ENCODE peak calls at places on chromosomes 13 and 19, in nine cellular contexts. C, N, I, K, L, P, D, W and G are unnamed samples.

GRCh38 chr13:34720618-34721017 is 221.5 kb upstream of the NBEA start:
- DNase-seq in N (no peak), L (no peak), W (peak), K (no peak), D (no peak), C (no peak), P (no peak), I (no peak), G (no peak)

GRCh38 chr13:108786578-108787100 is 157.2 kb downstream of the MYO16 start:
- DNase-seq in L (no peak), W (no peak), D (no peak), C (no peak), P (no peak), K (no peak), I (no peak), N (no peak), G (no peak)

GRCh38 chr19:14004619-14005380 is 1.3 kb downstream of the RFX1 start:
- DNase-seq in L (peak), P (peak), D (no peak), I (no peak), N (peak), W (no peak), K (no peak), C (no peak), G (peak)

GRCh38 chr19:16327501-16327900 is 2.9 kb downstream of the KLF2 start:
- DNase-seq in I (no peak), K (no peak), L (no peak), P (no peak), C (no peak), W (no peak), N (no peak), D (no peak), G (no peak)

GRCh38 chr19:16227837-16228636 is 30.3 kb downstream of the AP1M1 start:
- DNase-seq in L (peak), C (no peak), W (no peak), P (peak), D (no peak), I (no peak), N (peak), K (peak), G (no peak)

GRCh38 chr13:22505489-22505888 is 675.3 kb upstream of the SGCG start:
- DNase-seq in W (no peak), I (no peak), K (no peak), N (no peak), C (no peak), P (no peak), L (no peak), D (no peak), G (no peak)

GRCh38 chr19:31531326-31531725 is 182.1 kb upstream of the TSHZ3 start:
- DNase-seq in I (no peak), P (no peak), D (no peak), L (no peak), N (no peak), C (no peak), K (no peak), W (no peak), G (no peak)

GRCh38 chr13:43776680-43777079 is 10.1 kb downstream of the ENOX1 start:
- DNase-seq in C (no peak), N (no peak), P (no peak), K (no peak), W (no peak), L (no peak), I (no peak), D (no peak), G (no peak)

GRCh38 chr19:56053596-56053995 is 67.0 kb downstream of the NLRP5 start:
- DNase-seq in W (no peak), C (no peak), I (no peak), P (no peak), D (no peak), L (no peak), N (no peak), K (no peak), G (no peak)

GRCh38 chr19:5035817-5036732 is 67.2 kb downstream of the KDM4B start:
- DNase-seq in W (no peak), P (no peak), C (no peak), D (no peak), K (no peak), L (no peak), I (no peak), N (no peak), G (no peak)

GRCh38 chr19:17468302-17469091 is 1.8 kb upstream of the SLC27A1 start:
- DNase-seq in N (peak), I (peak), W (no peak), P (peak), K (no peak), D (no peak), C (no peak), L (peak), G (peak)

GRCh38 chr19:3511506-3512251 is 5.6 kb downstream of the FZR1 start:
- DNase-seq in K (no peak), N (no peak), C (no peak), W (no peak), P (peak), D (no peak), I (no peak), L (no peak), G (no peak)

GRCh38 chr19:51546650-51547396 is 15.4 kb upstream of the SIGLEC6 start:
- DNase-seq in W (peak), K (no peak), C (no peak), N (no peak), P (no peak), I (no peak), L (no peak), D (peak), G (no peak)

GRCh38 chr19:51549533-51550324 is 18.3 kb upstream of the SIGLEC6 start:
- DNase-seq in N (no peak), P (no peak), I (no peak), L (no peak), D (no peak), K (no peak), W (no peak), C (no peak), G (no peak)

GRCh38 chr19:51548891-51549305 is 17.4 kb upstream of the SIGLEC6 start:
- DNase-seq in I (no peak), D (no peak), P (no peak), L (no peak), K (no peak), N (no peak), W (no peak), C (no peak), G (no peak)

GRCh38 chr19:51547397-51548212 is 16.1 kb upstream of the SIGLEC6 start:
- DNase-seq in P (no peak), K (no peak), D (no peak), N (no peak), L (no peak), I (no peak), W (no peak), C (no peak), G (no peak)

GRCh38 chr19:51548213-51548651 is 16.8 kb upstream of the SIGLEC6 start:
- DNase-seq in W (no peak), I (no peak), K (no peak), P (no peak), C (no peak), L (no peak), N (no peak), D (no peak), G (no peak)
- H3K27ac ChIP-seq in W (no peak), I (no peak), K (no peak), P (no peak), C (no peak), L (no peak), N (no peak), D (no peak), G (no peak)

DNA sequence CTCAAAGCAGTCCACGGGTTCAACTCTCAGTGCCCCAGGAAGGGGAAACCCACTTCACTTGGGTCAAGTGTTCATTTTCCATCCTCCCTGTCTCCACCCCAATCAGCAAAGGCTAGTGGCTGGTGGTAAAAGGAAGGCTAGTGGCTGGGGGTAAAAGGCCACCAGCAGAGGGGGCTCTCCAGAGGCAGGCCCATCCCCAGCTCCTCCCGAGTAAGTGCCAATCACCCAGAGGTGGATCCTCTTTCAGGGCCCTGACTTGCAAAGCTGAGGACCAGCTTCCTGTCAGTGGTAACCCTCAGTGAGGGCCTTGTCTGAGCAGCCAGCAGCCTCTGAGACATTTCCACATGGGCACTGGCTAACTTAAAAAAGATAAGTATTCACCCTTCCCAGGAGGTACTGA is 22.0 kb upstream of the TPT1 start:
- DNase-seq in C (no peak), L (no peak), N (no peak), W (no peak), K (no peak), D (no peak), P (no peak), I (no peak), G (no peak)
- TF ChIP-seq CTCF in C (no peak), L (no peak), N (no peak), W (no peak), K (no peak), D (no peak), P (no peak), I (no peak), G (no peak)

DNA sequence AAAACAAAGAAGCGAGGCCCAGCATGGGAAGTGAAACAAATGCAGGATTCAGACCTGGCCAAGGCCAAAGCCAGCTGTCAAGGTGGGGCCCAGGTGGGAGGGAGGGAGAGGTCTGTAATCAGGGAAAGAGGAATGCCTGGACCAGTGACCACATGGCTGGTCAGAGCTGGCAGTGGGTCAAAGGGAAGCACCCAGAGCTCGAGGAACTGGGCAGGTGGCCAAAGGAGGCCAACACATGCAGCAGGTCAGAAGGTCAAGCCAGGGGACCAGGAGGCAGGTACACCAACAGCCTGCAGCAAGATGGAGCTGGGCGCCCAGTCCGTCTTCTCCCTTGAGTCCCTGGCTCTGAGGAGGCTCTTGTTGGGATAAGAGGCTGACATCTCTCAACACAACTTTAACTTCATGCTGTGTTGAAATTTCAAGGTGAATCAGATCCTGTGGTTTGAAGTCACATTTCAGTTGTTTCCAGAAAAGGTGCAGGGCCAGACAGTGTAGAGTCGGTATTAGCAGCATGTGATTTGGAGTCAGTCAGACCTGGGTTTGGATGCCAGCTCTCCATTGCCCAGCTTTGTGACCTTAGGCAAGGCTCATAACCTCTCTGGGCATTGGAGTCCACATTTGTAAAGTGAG is 17.2 kb downstream of the GPATCH1 start:
- DNase-seq in N (no peak), W (peak), L (no peak), C (peak), K (no peak), D (no peak), I (no peak), P (no peak), G (no peak)
- H3K27ac ChIP-seq in N (no peak), W (peak), L (no peak), C (no peak), K (no peak), D (no peak), I (no peak), P (no peak), G (no peak)

DNA sequence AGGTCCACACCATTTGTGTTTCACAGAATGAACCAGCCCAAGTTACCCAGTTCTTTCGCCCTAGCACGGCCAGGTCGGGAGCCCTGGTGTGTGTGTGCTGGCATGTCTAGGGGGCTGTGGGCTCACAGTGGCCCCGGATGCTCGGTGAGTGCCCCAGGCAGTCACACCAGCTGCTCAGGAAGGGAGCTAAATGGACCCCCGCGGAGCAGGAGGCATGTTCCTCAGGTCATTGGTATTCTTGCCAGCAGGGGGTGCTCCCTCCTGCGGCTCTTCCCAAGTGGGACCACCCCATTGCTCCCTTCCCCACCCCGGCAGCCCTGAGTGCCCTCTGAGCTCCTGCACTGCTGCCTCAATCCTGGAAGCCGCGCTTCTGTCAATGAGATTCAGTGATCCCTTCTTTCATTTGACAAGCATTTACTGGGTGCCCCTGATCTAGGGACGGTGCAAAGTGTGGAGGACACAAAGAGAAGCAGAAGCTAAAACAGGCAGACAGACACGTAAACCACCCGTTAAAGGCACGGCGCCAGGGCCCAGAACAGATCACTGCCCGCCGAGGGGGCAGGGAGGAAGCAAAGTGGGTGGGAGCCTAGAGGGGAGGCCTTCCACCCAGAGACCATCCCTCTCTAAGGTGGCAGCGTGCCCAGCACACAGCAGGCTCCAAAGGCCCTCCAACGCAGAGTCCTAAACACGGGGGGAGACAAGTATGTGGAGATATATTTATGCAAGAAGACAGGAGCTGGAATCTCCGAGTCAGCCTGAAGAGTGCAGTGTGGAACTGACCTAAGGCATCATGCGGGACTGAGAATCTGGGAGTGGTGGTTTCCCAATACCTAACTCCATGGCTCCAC is 5.2 kb upstream of the ADPRHL1 start:
- DNase-seq in N (peak), C (peak), D (peak), K (no peak), W (no peak), I (no peak), L (peak), P (no peak), G (no peak)
- TF ChIP-seq CTCF in N (peak), C (peak), D (peak), K (peak), W (peak), I (peak), L (peak), P (no peak), G (peak)

GRCh38 chr13:46385946-46386345 is 1.1 kb downstream of the RUBCNL start:
- DNase-seq in D (no peak), N (no peak), I (no peak), L (no peak), W (no peak), P (no peak), C (no peak), K (no peak), G (no peak)
- H3K27ac ChIP-seq in D (no peak), N (no peak), I (peak), L (no peak), W (no peak), P (no peak), C (no peak), K (no peak), G (no peak)

DNA sequence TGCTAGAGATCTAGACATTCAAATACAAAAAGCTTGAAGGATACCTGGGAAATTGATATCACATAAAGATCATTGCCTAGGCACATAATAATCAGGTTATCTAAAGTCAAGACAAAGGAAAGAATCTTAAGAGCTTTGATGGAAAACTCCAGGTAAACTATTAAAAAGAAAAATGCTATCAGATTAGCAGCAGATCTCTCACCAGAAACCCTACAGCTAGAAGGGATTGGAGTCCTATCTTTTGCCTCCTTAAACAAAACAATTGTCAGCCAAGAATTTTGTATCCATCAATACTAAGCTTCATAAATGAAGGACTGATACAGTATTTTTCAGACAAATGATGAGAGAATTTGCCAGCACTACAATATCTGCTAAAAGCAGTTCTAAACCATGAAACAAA is 682.4 kb upstream of the ATXN8OS start:
- DNase-seq in L (no peak), I (no peak), N (no peak), C (no peak), P (no peak), D (no peak), W (no peak), K (no peak), G (no peak)
- TF ChIP-seq CTCF in L (no peak), I (no peak), N (no peak), C (no peak), P (no peak), D (no peak), W (no peak), K (no peak), G (no peak)